ENCODE peak calls at places on chromosome 11, in four cellular contexts. One of them, this sample, is unnamed.

GRCh38 chr11:63406458-63406857 is 36.9 kb downstream of the SLC22A9 start:
- DNase-seq in K562: no peak
- DNase-seq in H1: no peak
- DNase-seq in HepG2: no peak
- DNase-seq in this sample: no peak

GRCh38 chr11:58075781-58076180 is 45.0 kb downstream of the OR6Q1 start:
- DNase-seq in K562: no peak
- DNase-seq in HepG2: peak
- DNase-seq in H1: no peak
- DNase-seq in this sample: no peak

GRCh38 chr11:76700177-76701100 is 29.9 kb upstream of the LRRC32 start:
- DNase-seq in H1: no peak
- DNase-seq in K562: peak
- DNase-seq in HepG2: peak
- DNase-seq in this sample: peak

GRCh38 chr11:103798029-103798428 is 238.4 kb upstream of the DDI1 start:
- DNase-seq in HepG2: no peak
- DNase-seq in K562: no peak
- DNase-seq in H1: no peak
- DNase-seq in this sample: no peak

GRCh38 chr11:13261600-13262061 is 16.0 kb upstream of the BMAL1 start:
- DNase-seq in HepG2: no peak
- DNase-seq in K562: no peak
- DNase-seq in H1: no peak
- DNase-seq in this sample: peak

GRCh38 chr11:559712-560304 is 730 bp downstream of the LMNTD2 start:
- DNase-seq in HepG2: peak
- DNase-seq in H1: peak
- DNase-seq in K562: peak
- DNase-seq in this sample: no peak

GRCh38 chr11:33732176-33732575 is 4.0 kb downstream of the CD59 start:
- DNase-seq in K562: no peak
- DNase-seq in H1: no peak
- DNase-seq in HepG2: no peak
- DNase-seq in this sample: no peak

GRCh38 chr11:87347441-87347840 is 309.7 kb downstream of the TMEM135 start:
- DNase-seq in HepG2: no peak
- DNase-seq in H1: no peak
- DNase-seq in K562: no peak
- DNase-seq in this sample: no peak

GRCh38 chr11:2807276-2807681 is 78.3 kb downstream of the CDKN1C start:
- DNase-seq in K562: no peak
- DNase-seq in HepG2: peak
- DNase-seq in H1: no peak
- DNase-seq in this sample: no peak

GRCh38 chr11:10696797-10697620 is 3.5 kb upstream of the IRAG1 start:
- DNase-seq in H1: no peak
- DNase-seq in HepG2: no peak
- DNase-seq in K562: no peak
- DNase-seq in this sample: no peak

GRCh38 chr11:3073029-3073435 is 15.8 kb upstream of the CARS1 start:
- DNase-seq in H1: no peak
- DNase-seq in K562: no peak
- DNase-seq in HepG2: no peak
- DNase-seq in this sample: no peak

GRCh38 chr11:31821779-31822574 is 10.9 kb upstream of the PAX6 start:
- DNase-seq in K562: no peak
- DNase-seq in HepG2: no peak
- DNase-seq in H1: no peak
- DNase-seq in this sample: no peak

GRCh38 chr11:63165710-63166310 is 21.8 kb upstream of the SLC22A24 start:
- DNase-seq in H1: no peak
- DNase-seq in HepG2: no peak
- DNase-seq in K562: no peak
- DNase-seq in this sample: no peak

GRCh38 chr11:29612423-29612822 is 404.4 kb downstream of the KCNA4 start:
- DNase-seq in H1: no peak
- DNase-seq in HepG2: no peak
- DNase-seq in K562: no peak
- DNase-seq in this sample: no peak

DNA sequence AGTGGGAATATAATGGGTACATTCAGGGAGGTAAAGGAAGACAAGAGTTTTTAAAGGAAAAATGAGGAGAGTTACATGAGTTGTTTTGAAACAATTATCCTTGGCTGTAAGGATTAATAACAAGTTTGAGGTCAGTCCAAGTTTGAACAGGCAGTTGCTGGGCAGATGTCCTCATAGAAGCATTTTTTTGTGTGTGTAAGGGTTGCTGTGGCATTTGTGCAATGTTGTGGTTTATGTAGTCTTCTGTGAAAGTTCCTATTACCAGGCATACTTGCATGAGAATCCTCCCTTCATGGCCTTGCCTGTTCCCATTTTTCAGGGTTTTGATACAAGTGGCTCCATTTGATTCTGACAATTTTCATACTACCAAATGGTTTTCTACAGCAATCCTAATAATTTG is 400.2 kb downstream of the KCNA4 start:
- DNase-seq in K562: no peak
- DNase-seq in HepG2: no peak
- DNase-seq in H1: no peak
- DNase-seq in this sample: no peak
- TF ChIP-seq PHF8 in K562: no peak
- TF ChIP-seq PHF8 in HepG2: no peak
- TF ChIP-seq PHF8 in H1: no peak
- TF ChIP-seq PHF8 in this sample: no peak

GRCh38 chr11:85752890-85753581 is 57.9 kb downstream of the SYTL2 start:
- DNase-seq in H1: no peak
- DNase-seq in HepG2: no peak
- DNase-seq in K562: no peak
- DNase-seq in this sample: no peak
- TF ChIP-seq KDM1A in H1: no peak
- TF ChIP-seq KDM1A in HepG2: no peak
- TF ChIP-seq KDM1A in K562: no peak
- TF ChIP-seq KDM1A in this sample: no peak

DNA sequence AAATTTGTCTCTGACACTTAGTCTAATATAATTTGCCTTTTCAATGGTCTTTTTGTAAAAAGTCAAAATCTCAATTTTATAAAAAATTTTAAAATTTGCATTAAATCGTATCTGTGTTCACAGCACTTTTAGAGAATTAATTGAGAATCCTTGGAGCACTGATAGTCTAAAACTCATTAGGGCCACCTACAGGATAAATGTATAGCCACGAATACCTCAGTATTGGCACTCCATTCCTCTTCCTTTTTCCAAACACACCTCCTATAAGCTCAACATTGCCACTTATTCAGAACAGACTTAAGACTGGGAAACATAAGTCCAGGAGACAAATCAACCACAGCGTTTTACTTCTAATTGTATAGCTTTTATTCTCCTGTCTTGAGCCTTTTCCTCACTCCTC is 776.0 kb upstream of the ARHGAP42 start:
- DNase-seq in H1: no peak
- DNase-seq in K562: no peak
- DNase-seq in HepG2: no peak
- DNase-seq in this sample: no peak
- TF ChIP-seq CTCF in H1: no peak
- TF ChIP-seq CTCF in K562: no peak
- TF ChIP-seq CTCF in HepG2: no peak
- TF ChIP-seq CTCF in this sample: no peak

GRCh38 chr11:118135051-118135795 is 17.4 kb downstream of the SCN4B start:
- DNase-seq in K562: no peak
- DNase-seq in H1: no peak
- DNase-seq in HepG2: no peak
- DNase-seq in this sample: no peak

GRCh38 chr11:118133816-118134215 is 18.8 kb downstream of the SCN4B start:
- DNase-seq in HepG2: no peak
- DNase-seq in K562: no peak
- DNase-seq in H1: no peak
- DNase-seq in this sample: no peak

GRCh38 chr11:118135796-118136165 is 16.8 kb downstream of the SCN4B start:
- DNase-seq in HepG2: no peak
- DNase-seq in H1: no peak
- DNase-seq in K562: no peak
- DNase-seq in this sample: no peak

GRCh38 chr11:118129475-118130196 is 23.0 kb downstream of the SCN4B start:
- DNase-seq in HepG2: no peak
- DNase-seq in H1: no peak
- DNase-seq in K562: no peak
- DNase-seq in this sample: no peak

GRCh38 chr11:118132385-118133151 is 20.1 kb downstream of the SCN4B start:
- DNase-seq in K562: no peak
- DNase-seq in HepG2: no peak
- DNase-seq in H1: no peak
- DNase-seq in this sample: no peak
- TF ChIP-seq PHF8 in K562: no peak
- TF ChIP-seq PHF8 in HepG2: no peak
- TF ChIP-seq PHF8 in H1: no peak
- TF ChIP-seq PHF8 in this sample: no peak

GRCh38 chr11:120020486-120020885 is 117.4 kb downstream of the TRIM29 start:
- DNase-seq in H1: no peak
- DNase-seq in HepG2: no peak
- DNase-seq in K562: no peak
- DNase-seq in this sample: no peak

GRCh38 chr11:120021978-120022377 is 115.9 kb downstream of the TRIM29 start:
- DNase-seq in HepG2: no peak
- DNase-seq in K562: no peak
- DNase-seq in H1: no peak
- DNase-seq in this sample: no peak

GRCh38 chr11:120022617-120023016 is 115.3 kb downstream of the TRIM29 start:
- DNase-seq in K562: no peak
- DNase-seq in H1: no peak
- DNase-seq in HepG2: no peak
- DNase-seq in this sample: no peak

GRCh38 chr11:120020981-120021380 is 116.9 kb downstream of the TRIM29 start:
- DNase-seq in HepG2: no peak
- DNase-seq in H1: no peak
- DNase-seq in K562: no peak
- DNase-seq in this sample: no peak

DNA sequence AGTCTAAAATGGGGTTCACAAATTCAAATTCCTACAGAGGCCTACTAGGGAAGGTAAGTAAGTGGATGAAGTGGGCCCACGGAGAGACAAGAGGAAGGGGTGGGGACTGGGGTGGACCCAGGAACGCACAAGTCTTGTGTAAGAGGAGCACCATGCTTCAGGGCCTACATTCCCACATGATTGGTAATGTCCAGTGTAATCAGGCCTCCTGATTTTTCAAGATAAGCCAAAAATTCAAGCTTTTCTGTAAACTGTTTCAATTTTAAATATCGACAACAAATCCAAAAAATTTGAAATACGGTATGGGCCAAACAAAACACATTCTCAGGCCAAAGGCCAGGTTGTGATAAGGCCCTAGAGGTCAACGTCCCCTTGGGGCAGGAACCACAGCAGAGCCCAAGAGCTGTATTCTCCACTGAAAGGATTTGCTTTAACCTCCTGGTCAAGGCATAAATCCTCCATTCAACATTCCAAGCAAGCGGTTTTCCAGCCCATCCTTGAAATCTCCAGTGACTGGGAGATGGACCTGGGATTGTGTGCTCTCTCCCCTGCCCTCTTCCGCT is 116.4 kb downstream of the TRIM29 start:
- DNase-seq in H1: no peak
- DNase-seq in HepG2: no peak
- DNase-seq in K562: no peak
- DNase-seq in this sample: no peak
- TF ChIP-seq KDM1A in H1: no peak
- TF ChIP-seq KDM1A in HepG2: no peak
- TF ChIP-seq KDM1A in K562: no peak
- TF ChIP-seq KDM1A in this sample: no peak

DNA sequence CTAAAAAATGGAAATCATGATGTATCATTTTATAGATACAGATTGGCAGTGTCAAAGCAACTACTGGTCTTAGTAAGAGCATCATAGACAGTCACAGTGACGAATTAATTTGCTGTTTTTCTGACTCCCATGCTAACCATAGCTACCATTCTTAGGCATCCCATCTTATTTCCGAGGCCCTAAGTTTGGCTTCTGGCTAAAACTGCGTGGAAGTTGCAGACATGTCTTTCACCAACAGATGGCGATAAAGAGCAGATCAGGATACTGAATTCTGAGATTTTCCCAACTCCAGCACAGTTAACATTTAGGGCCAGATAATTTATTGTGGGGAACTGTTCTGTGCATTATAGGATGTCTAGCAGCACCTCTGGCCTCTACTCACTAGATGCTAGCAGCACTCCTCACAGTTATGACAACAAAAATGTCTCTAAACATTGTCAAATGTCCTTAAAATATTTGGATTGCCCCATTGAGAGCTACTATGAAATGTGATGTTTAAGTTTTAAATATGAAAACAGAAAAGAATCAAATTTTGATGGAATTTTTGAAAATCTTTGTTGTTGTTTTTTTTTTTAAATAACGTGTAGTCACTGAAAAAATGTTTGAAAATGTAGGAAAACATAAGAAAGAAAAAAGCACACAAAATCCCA is 16.3 kb downstream of the OR2AG2 start:
- DNase-seq in H1: peak
- DNase-seq in K562: peak
- DNase-seq in HepG2: peak
- DNase-seq in this sample: peak
- TF ChIP-seq CTCF in H1: no peak
- TF ChIP-seq CTCF in K562: peak
- TF ChIP-seq CTCF in HepG2: peak
- TF ChIP-seq CTCF in this sample: peak

GRCh38 chr11:92687724-92688123 is 281.7 kb upstream of the MTNR1B start:
- DNase-seq in H1: no peak
- DNase-seq in K562: no peak
- DNase-seq in HepG2: no peak
- DNase-seq in this sample: no peak
- TF ChIP-seq PHF8 in H1: no peak
- TF ChIP-seq PHF8 in K562: no peak
- TF ChIP-seq PHF8 in HepG2: no peak
- TF ChIP-seq PHF8 in this sample: no peak